ENCODE peak calls at places on chromosomes 13 and 19, in nine cellular contexts. One of them, this sample, is unnamed.

GRCh38 chr19:40521276-40521675 is 54.5 kb downstream of the SPTBN4 start:
- DNase-seq in breast epithelium: no peak
- DNase-seq in keratinocyte: no peak
- DNase-seq in T-helper 9 cell: no peak
- DNase-seq in NCI-H2081: no peak
- DNase-seq in mesothelial cell of epicardium: no peak
- DNase-seq in WTC11: no peak
- DNase-seq in T-helper 1 cell: no peak
- DNase-seq in gastrocnemius medialis: no peak
- DNase-seq in this sample: no peak

GRCh38 chr13:48586591-48587103 is 53.8 kb upstream of the RCBTB2 start:
- DNase-seq in breast epithelium: no peak
- DNase-seq in keratinocyte: no peak
- DNase-seq in T-helper 9 cell: no peak
- DNase-seq in NCI-H2081: no peak
- DNase-seq in mesothelial cell of epicardium: no peak
- DNase-seq in WTC11: no peak
- DNase-seq in T-helper 1 cell: no peak
- DNase-seq in gastrocnemius medialis: no peak
- DNase-seq in this sample: no peak

GRCh38 chr19:1450735-1451669 is 1.1 kb downstream of the APC2 start:
- DNase-seq in breast epithelium: no peak
- DNase-seq in keratinocyte: no peak
- DNase-seq in T-helper 9 cell: no peak
- DNase-seq in NCI-H2081: no peak
- DNase-seq in mesothelial cell of epicardium: no peak
- DNase-seq in WTC11: no peak
- DNase-seq in T-helper 1 cell: no peak
- DNase-seq in gastrocnemius medialis: no peak
- DNase-seq in this sample: no peak

GRCh38 chr19:42366676-42367075 is 23.4 kb downstream of the CNFN start:
- DNase-seq in breast epithelium: no peak
- DNase-seq in keratinocyte: no peak
- DNase-seq in T-helper 9 cell: no peak
- DNase-seq in NCI-H2081: no peak
- DNase-seq in mesothelial cell of epicardium: no peak
- DNase-seq in WTC11: no peak
- DNase-seq in T-helper 1 cell: no peak
- DNase-seq in gastrocnemius medialis: no peak
- DNase-seq in this sample: no peak

GRCh38 chr19:2529473-2529918 is 53.6 kb downstream of the GADD45B start:
- DNase-seq in breast epithelium: no peak
- DNase-seq in keratinocyte: peak
- DNase-seq in T-helper 9 cell: no peak
- DNase-seq in NCI-H2081: no peak
- DNase-seq in mesothelial cell of epicardium: no peak
- DNase-seq in WTC11: no peak
- DNase-seq in T-helper 1 cell: no peak
- DNase-seq in gastrocnemius medialis: peak
- DNase-seq in this sample: peak

GRCh38 chr19:46076951-46077814 is 36.4 kb upstream of the IGFL4 start:
- DNase-seq in breast epithelium: no peak
- DNase-seq in keratinocyte: no peak
- DNase-seq in T-helper 9 cell: no peak
- DNase-seq in NCI-H2081: peak
- DNase-seq in mesothelial cell of epicardium: peak
- DNase-seq in WTC11: peak
- DNase-seq in T-helper 1 cell: no peak
- DNase-seq in gastrocnemius medialis: no peak
- DNase-seq in this sample: no peak

GRCh38 chr13:111404746-111405145 is 84.3 kb downstream of the TEX29 start:
- DNase-seq in breast epithelium: no peak
- DNase-seq in keratinocyte: no peak
- DNase-seq in T-helper 9 cell: no peak
- DNase-seq in NCI-H2081: no peak
- DNase-seq in mesothelial cell of epicardium: no peak
- DNase-seq in WTC11: no peak
- DNase-seq in T-helper 1 cell: no peak
- DNase-seq in gastrocnemius medialis: no peak
- DNase-seq in this sample: no peak

GRCh38 chr13:99062593-99062992 is 84.7 kb upstream of the DOCK9 start:
- DNase-seq in breast epithelium: no peak
- DNase-seq in keratinocyte: no peak
- DNase-seq in T-helper 9 cell: no peak
- DNase-seq in NCI-H2081: peak
- DNase-seq in mesothelial cell of epicardium: no peak
- DNase-seq in WTC11: no peak
- DNase-seq in T-helper 1 cell: no peak
- DNase-seq in gastrocnemius medialis: no peak
- DNase-seq in this sample: no peak

GRCh38 chr13:38697628-38698333 is 10.9 kb downstream of the FREM2 start:
- DNase-seq in breast epithelium: no peak
- DNase-seq in keratinocyte: no peak
- DNase-seq in T-helper 9 cell: no peak
- DNase-seq in NCI-H2081: no peak
- DNase-seq in mesothelial cell of epicardium: no peak
- DNase-seq in WTC11: no peak
- DNase-seq in T-helper 1 cell: no peak
- DNase-seq in gastrocnemius medialis: no peak
- DNase-seq in this sample: no peak

GRCh38 chr19:53880716-53881481 is 1.1 kb upstream of the PRKCG start:
- DNase-seq in breast epithelium: no peak
- DNase-seq in keratinocyte: no peak
- DNase-seq in T-helper 9 cell: no peak
- DNase-seq in NCI-H2081: no peak
- DNase-seq in mesothelial cell of epicardium: no peak
- DNase-seq in WTC11: no peak
- DNase-seq in T-helper 1 cell: no peak
- DNase-seq in gastrocnemius medialis: no peak
- DNase-seq in this sample: no peak

GRCh38 chr13:113401452-113402415 is 37.8 kb upstream of the GRTP1 start:
- DNase-seq in breast epithelium: no peak
- DNase-seq in keratinocyte: no peak
- DNase-seq in T-helper 9 cell: no peak
- DNase-seq in NCI-H2081: no peak
- DNase-seq in mesothelial cell of epicardium: no peak
- DNase-seq in WTC11: peak
- DNase-seq in T-helper 1 cell: no peak
- DNase-seq in gastrocnemius medialis: no peak
- DNase-seq in this sample: no peak

GRCh38 chr19:17539288-17540117 is 15.9 kb upstream of the COLGALT1 start:
- DNase-seq in breast epithelium: peak
- DNase-seq in keratinocyte: peak
- DNase-seq in T-helper 9 cell: peak
- DNase-seq in NCI-H2081: peak
- DNase-seq in mesothelial cell of epicardium: peak
- DNase-seq in WTC11: peak
- DNase-seq in T-helper 1 cell: peak
- DNase-seq in gastrocnemius medialis: peak
- DNase-seq in this sample: peak

GRCh38 chr19:33472696-33473624 is 48.6 kb downstream of the PEPD start:
- DNase-seq in breast epithelium: no peak
- DNase-seq in keratinocyte: peak
- DNase-seq in T-helper 9 cell: no peak
- DNase-seq in NCI-H2081: no peak
- DNase-seq in mesothelial cell of epicardium: no peak
- DNase-seq in WTC11: peak
- DNase-seq in T-helper 1 cell: no peak
- DNase-seq in gastrocnemius medialis: no peak
- DNase-seq in this sample: peak

GRCh38 chr19:13833330-13834265 is 38.4 kb downstream of the ZSWIM4 start:
- DNase-seq in breast epithelium: peak
- DNase-seq in keratinocyte: no peak
- DNase-seq in T-helper 9 cell: peak
- DNase-seq in NCI-H2081: peak
- DNase-seq in mesothelial cell of epicardium: peak
- DNase-seq in WTC11: peak
- DNase-seq in T-helper 1 cell: peak
- DNase-seq in gastrocnemius medialis: peak
- DNase-seq in this sample: no peak

GRCh38 chr13:101258071-101258470 is 158.2 kb downstream of the NALCN start:
- DNase-seq in breast epithelium: no peak
- DNase-seq in keratinocyte: no peak
- DNase-seq in T-helper 9 cell: peak
- DNase-seq in NCI-H2081: no peak
- DNase-seq in mesothelial cell of epicardium: no peak
- DNase-seq in WTC11: peak
- DNase-seq in T-helper 1 cell: no peak
- DNase-seq in gastrocnemius medialis: no peak
- DNase-seq in this sample: no peak

GRCh38 chr19:50204811-50205675 is 1.6 kb downstream of the MYH14 start:
- DNase-seq in breast epithelium: peak
- DNase-seq in keratinocyte: no peak
- DNase-seq in T-helper 9 cell: no peak
- DNase-seq in NCI-H2081: no peak
- DNase-seq in mesothelial cell of epicardium: peak
- DNase-seq in WTC11: peak
- DNase-seq in T-helper 1 cell: no peak
- DNase-seq in gastrocnemius medialis: peak
- DNase-seq in this sample: no peak

GRCh38 chr19:13718733-13719132 is 45.6 kb upstream of the MRI1 start:
- DNase-seq in breast epithelium: no peak
- DNase-seq in keratinocyte: no peak
- DNase-seq in T-helper 9 cell: no peak
- DNase-seq in NCI-H2081: peak
- DNase-seq in mesothelial cell of epicardium: no peak
- DNase-seq in WTC11: peak
- DNase-seq in T-helper 1 cell: no peak
- DNase-seq in gastrocnemius medialis: no peak
- DNase-seq in this sample: no peak

GRCh38 chr13:106651442-106651841 is 83.5 kb upstream of the ARGLU1 start:
- DNase-seq in breast epithelium: no peak
- DNase-seq in keratinocyte: no peak
- DNase-seq in T-helper 9 cell: no peak
- DNase-seq in NCI-H2081: no peak
- DNase-seq in mesothelial cell of epicardium: no peak
- DNase-seq in WTC11: no peak
- DNase-seq in T-helper 1 cell: no peak
- DNase-seq in gastrocnemius medialis: no peak
- DNase-seq in this sample: no peak

GRCh38 chr13:79070343-79070974 is 335.6 kb downstream of the RBM26 start:
- DNase-seq in breast epithelium: no peak
- DNase-seq in keratinocyte: no peak
- DNase-seq in T-helper 9 cell: no peak
- DNase-seq in NCI-H2081: no peak
- DNase-seq in mesothelial cell of epicardium: no peak
- DNase-seq in WTC11: no peak
- DNase-seq in T-helper 1 cell: no peak
- DNase-seq in gastrocnemius medialis: no peak
- DNase-seq in this sample: no peak

GRCh38 chr19:13841339-13842293 is 35.3 kb upstream of the NANOS3 start:
- DNase-seq in breast epithelium: peak
- DNase-seq in keratinocyte: no peak
- DNase-seq in T-helper 9 cell: peak
- DNase-seq in NCI-H2081: no peak
- DNase-seq in mesothelial cell of epicardium: no peak
- DNase-seq in WTC11: no peak
- DNase-seq in T-helper 1 cell: no peak
- DNase-seq in gastrocnemius medialis: peak
- DNase-seq in this sample: no peak